ENCODE peak calls at places on chromosome 20, in ten cellular contexts. M is HT-29; D is activated CD4-positive, alpha-beta T cell treated with anti-CD3 and anti-CD28 coated beads for 4 hours; K is memory B cell; S is NCI-H748 treated with DMSO at 0.1 percent for 48 hours; A is effector CD4-positive, alpha-beta T cell; Q is HCEC 1CT; C is astrocyte; T is A549; E is NCI-H774. U is an unnamed sample.

GRCh38 chr20:20894753-20895152 is 182.3 kb upstream of the RALGAPA2 start:
- DNase-seq in T (peak; percentile 55), C (no peak), E (no peak), M (no peak), Q (no peak), D (no peak), S (no peak), A (no peak), K (no peak), U (no peak)

GRCh38 chr20:51496964-51497363 is 45.6 kb downstream of the NFATC2 start:
- DNase-seq in M (no peak), A (no peak), E (no peak), D (no peak), S (no peak), T (no peak), C (no peak), K (no peak), Q (no peak), U (no peak)

GRCh38 chr20:46583411-46584214 is 33.2 kb upstream of the OCSTAMP start:
- DNase-seq in E (no peak), D (no peak), A (no peak), Q (no peak), C (no peak), M (no peak), S (no peak), K (no peak), T (no peak), U (no peak)

GRCh38 chr20:54456423-54456822 is 19.0 kb upstream of the DOK5 start:
- DNase-seq in S (no peak), M (no peak), D (no peak), K (no peak), C (no peak), T (no peak), A (no peak), E (no peak), Q (no peak), U (no peak)

GRCh38 chr20:63073051-63073737 is 66.4 kb upstream of the BHLHE23 start:
- DNase-seq in S (no peak), D (no peak), M (no peak), K (no peak), Q (no peak), A (no peak), E (no peak), C (no peak), T (no peak), U (no peak)

GRCh38 chr20:47355489-47356219 is 845 bp downstream of the ZMYND8 start:
- DNase-seq in D (no peak), T (no peak), Q (no peak), A (no peak), K (no peak), S (peak; percentile 28), E (no peak), M (peak; percentile 54), C (no peak), U (peak; percentile 34)

GRCh38 chr20:1648101-1648500 is 9.5 kb downstream of the SIRPG start:
- DNase-seq in M (no peak), K (no peak), S (no peak), D (no peak), C (no peak), A (no peak), T (no peak), E (no peak), Q (no peak), U (no peak)

GRCh38 chr20:23257848-23258746 is 92.5 kb upstream of the NXT1 start:
- DNase-seq in C (peak; percentile 88), D (no peak), T (no peak), S (peak; percentile 96), A (no peak), Q (peak; percentile 90), M (no peak), K (no peak), E (peak; percentile 25), U (peak; percentile 95)

GRCh38 chr20:47576516-47577033 is 74.9 kb downstream of the NCOA3 start:
- DNase-seq in S (peak; percentile 40), A (no peak), T (peak; percentile 92), M (peak; percentile 95), C (peak; percentile 91), E (peak; percentile 71), K (no peak), D (no peak), Q (peak; percentile 83), U (peak; percentile 91)

GRCh38 chr20:62409935-62410741 is 3.1 kb upstream of the CABLES2 start:
- DNase-seq in E (peak; percentile 45), C (no peak), Q (no peak), D (peak; percentile 26), S (no peak), A (no peak), M (peak; percentile 78), T (peak; percentile 51), K (peak; percentile 47), U (peak; percentile 23)

GRCh38 chr20:15576401-15576800 is 996.8 kb downstream of the KIF16B start:
- DNase-seq in S (no peak), C (no peak), T (no peak), Q (no peak), A (no peak), E (no peak), D (no peak), M (no peak), K (no peak), U (no peak)

GRCh38 chr20:34607066-34607465 is 48.5 kb downstream of the MAP1LC3A start:
- DNase-seq in C (no peak), Q (no peak), M (no peak), D (no peak), K (no peak), S (no peak), E (no peak), A (no peak), T (no peak), U (no peak)

GRCh38 chr20:47558699-47559098 is 57.0 kb downstream of the NCOA3 start:
- DNase-seq in Q (no peak), D (no peak), A (no peak), S (no peak), E (no peak), T (no peak), C (no peak), M (no peak), K (no peak), U (no peak)

GRCh38 chr20:44805991-44806729 is 4.2 kb downstream of the RIMS4 start:
- DNase-seq in E (no peak), Q (peak; percentile 73), A (no peak), T (peak; percentile 25), S (no peak), K (no peak), C (peak; percentile 19), D (no peak), M (no peak), U (peak; percentile 73)

GRCh38 chr20:39097889-39098288 is 135.7 kb downstream of the DHX35 start:
- DNase-seq in Q (no peak), M (no peak), T (no peak), E (no peak), K (no peak), S (no peak), D (no peak), C (no peak), A (no peak), U (no peak)